ENCODE peak calls at places on chromosomes 7 and 10, in eight cellular contexts. C is PC-9, Z is bronchial epithelial cell, M is heart left ventricle, W is body of pancreas, U is K562, B is HepG2, H is pancreas. R is an unnamed sample.

GRCh38 chr7:134514663-134515062 is 12.7 kb upstream of the AKR1B10 start:
- DNase-seq in H (peak; percentile 33), C (peak; percentile 35), Z (peak; percentile 83), W (no peak), U (peak; percentile 82), B (peak; percentile 66), M (no peak), R (peak; percentile 34)

GRCh38 chr10:11447571-11447970 is 163.9 kb downstream of the USP6NL start:
- DNase-seq in C (no peak), U (no peak), W (no peak), H (no peak), B (no peak), M (no peak), Z (no peak), R (no peak)

GRCh38 chr10:24721254-24722106 is 2.2 kb downstream of the ARHGAP21 start:
- DNase-seq in H (peak; percentile 32), M (peak; percentile 49), U (peak; percentile 64), W (peak; percentile 25), Z (no peak), C (peak; percentile 34), B (no peak), R (no peak)

GRCh38 chr7:89133357-89133756 is 337.8 kb upstream of the TEX47 start:
- DNase-seq in B (no peak), Z (no peak), C (no peak), M (no peak), H (no peak), W (no peak), U (no peak), R (no peak)

GRCh38 chr7:24870766-24871165 is 109.2 kb downstream of the OSBPL3 start:
- DNase-seq in M (no peak), H (no peak), W (no peak), U (no peak), B (no peak), Z (peak; percentile 45), C (no peak), R (no peak)

GRCh38 chr7:151897201-151897711 is 20.3 kb upstream of the PRKAG2 start:
- DNase-seq in U (no peak), Z (peak; percentile 22), M (no peak), W (peak; percentile 47), B (no peak), C (peak; percentile 15), H (peak; percentile 26), R (no peak)

GRCh38 chr10:63603709-63604445 is 82.7 kb downstream of the REEP3 start:
- DNase-seq in U (no peak), C (no peak), M (no peak), Z (no peak), W (no peak), B (no peak), H (no peak), R (no peak)

GRCh38 chr10:101354584-101355070 is 662 bp downstream of the BTRC start:
- DNase-seq in W (no peak), B (no peak), H (no peak), C (no peak), U (peak; percentile 24), Z (peak; percentile 15), M (no peak), R (no peak)

GRCh38 chr7:505171-505570 is 14.5 kb downstream of the PDGFA start:
- DNase-seq in W (no peak), Z (no peak), U (no peak), B (no peak), C (no peak), M (peak; percentile 11), H (no peak), R (no peak)

GRCh38 chr7:84331665-84332064 is 137.1 kb upstream of the SEMA3A start:
- DNase-seq in C (no peak), U (no peak), B (no peak), W (no peak), M (no peak), Z (no peak), H (no peak), R (no peak)

GRCh38 chr7:131325179-131325840 is 2.4 kb upstream of the MKLN1 start:
- DNase-seq in C (no peak), B (peak; percentile 61), W (no peak), M (no peak), U (peak; percentile 76), Z (no peak), H (no peak), R (no peak)

GRCh38 chr10:21525367-21526183 is at the start of gene SKIDA1:
- DNase-seq in C (peak; percentile 85), H (peak; percentile 88), B (peak; percentile 92), W (peak; percentile 88), U (peak; percentile 94), Z (peak; percentile 84), M (peak; percentile 92), R (no peak)

GRCh38 chr7:46385662-46386309 is 464.7 kb upstream of the IGFBP3 start:
- DNase-seq in M (no peak), B (no peak), Z (peak; percentile 80), C (no peak), W (no peak), H (no peak), U (no peak), R (no peak)

GRCh38 chr10:48605786-48606529 is 1.1 kb upstream of the ARHGAP22 start:
- DNase-seq in C (no peak), W (no peak), Z (peak; percentile 39), B (no peak), M (no peak), H (no peak), U (no peak), R (no peak)

GRCh38 chr10:87664276-87664687 is 4.6 kb downstream of the PAPSS2 start:
- DNase-seq in B (no peak), H (no peak), C (no peak), Z (no peak), U (no peak), W (no peak), M (no peak), R (no peak)

GRCh38 chr7:51472017-51472296 is 155.3 kb upstream of the COBL start:
- DNase-seq in M (no peak), H (no peak), W (no peak), U (no peak), B (no peak), Z (no peak), C (no peak), R (no peak)
- H3K4me3 ChIP-seq in M (no peak overlapping the region), H (no peak overlapping the region), W (no peak overlapping the region), U (no peak overlapping the region), B (no peak overlapping the region), Z (no peak overlapping the region), C (no peak overlapping the region), R (no peak overlapping the region)

GRCh38 chr7:74625446-74625845 is 32.1 kb upstream of the GTF2I start:
- DNase-seq in U (peak; percentile 43), W (no peak), H (no peak), C (no peak), M (no peak), Z (peak; percentile 38), B (peak; percentile 46), R (no peak)
- TF ChIP-seq CTCF in U (peak; percentile 20), W (peak; percentile 24), H (no peak), C (peak; percentile 22), M (no peak), Z (no peak), B (peak; percentile 18), R (no peak)

GRCh38 chr10:104308439-104308903 is 29.8 kb downstream of the ITPRIP start:
- DNase-seq in U (no peak), W (no peak), Z (no peak), B (no peak), C (no peak), M (no peak), H (no peak), R (no peak)

GRCh38 chr10:104307576-104308438 is 30.5 kb downstream of the ITPRIP start:
- DNase-seq in M (no peak), Z (no peak), H (no peak), W (no peak), B (no peak), U (no peak), C (no peak), R (no peak)

GRCh38 chr10:104306897-104307296 is 31.4 kb downstream of the ITPRIP start:
- DNase-seq in W (no peak), B (no peak), U (no peak), M (no peak), H (no peak), C (no peak), Z (no peak), R (no peak)

GRCh38 chr10:104311184-104311720 is 27.0 kb downstream of the ITPRIP start:
- DNase-seq in Z (no peak), B (no peak), H (no peak), U (no peak), C (no peak), M (no peak), W (no peak), R (no peak)

DNA sequence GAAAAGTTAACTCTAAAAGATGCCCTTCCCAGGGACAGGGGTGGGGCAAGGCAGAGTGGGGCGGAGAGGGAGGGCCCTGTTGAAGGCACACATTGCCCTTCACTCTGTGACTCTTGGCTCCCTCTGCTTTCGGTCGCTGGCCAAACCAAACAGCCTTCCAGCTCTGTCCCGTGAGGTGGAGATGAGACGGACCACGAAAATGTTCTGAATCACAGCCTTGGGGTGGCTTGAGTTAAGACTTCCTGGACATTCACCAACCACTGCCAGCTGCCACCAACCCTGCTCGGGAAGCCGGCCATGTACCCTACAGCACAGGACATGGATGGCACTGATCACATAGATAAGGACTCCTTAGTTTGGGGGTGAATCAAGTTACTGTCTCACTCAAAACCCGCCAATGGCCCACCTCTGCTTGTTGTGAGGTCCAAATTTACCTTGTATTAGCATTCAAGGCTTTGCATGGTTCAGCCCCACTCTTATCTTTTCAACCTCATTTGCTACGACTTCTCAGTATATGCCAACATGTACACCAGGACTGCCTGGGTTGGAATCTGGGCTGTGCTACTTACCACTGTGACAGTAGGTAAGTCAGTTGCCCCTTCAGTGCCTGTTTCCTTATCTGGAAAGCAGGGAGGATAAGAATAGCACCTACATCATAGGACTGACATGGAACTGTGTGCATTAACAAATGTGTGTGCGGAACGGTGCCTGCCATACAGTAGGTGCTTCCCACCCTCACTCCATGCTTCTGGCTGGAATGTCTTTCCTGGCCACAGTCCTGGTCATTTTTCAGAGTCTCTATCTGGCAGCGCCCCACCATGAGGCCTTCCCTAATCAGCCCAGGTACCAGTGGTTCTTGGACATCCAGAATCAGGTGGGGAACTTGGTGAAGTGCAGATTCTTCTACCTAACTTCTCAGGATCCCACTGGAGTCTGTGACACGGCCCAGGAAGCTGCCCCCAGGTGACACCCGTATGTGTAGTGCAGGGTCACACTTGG is 28.0 kb downstream of the ITPRIP start:
- DNase-seq in B (no peak), C (no peak), Z (no peak), U (no peak), H (peak; percentile 44), M (peak; percentile 90), W (no peak), R (peak; percentile 73)
- H3K4me3 ChIP-seq in B (no peak overlapping the region), C (no peak overlapping the region), Z (no peak overlapping the region), U (no peak overlapping the region), H (no peak overlapping the region), M (no peak overlapping the region), W (no peak overlapping the region), R (no peak overlapping the region)

DNA sequence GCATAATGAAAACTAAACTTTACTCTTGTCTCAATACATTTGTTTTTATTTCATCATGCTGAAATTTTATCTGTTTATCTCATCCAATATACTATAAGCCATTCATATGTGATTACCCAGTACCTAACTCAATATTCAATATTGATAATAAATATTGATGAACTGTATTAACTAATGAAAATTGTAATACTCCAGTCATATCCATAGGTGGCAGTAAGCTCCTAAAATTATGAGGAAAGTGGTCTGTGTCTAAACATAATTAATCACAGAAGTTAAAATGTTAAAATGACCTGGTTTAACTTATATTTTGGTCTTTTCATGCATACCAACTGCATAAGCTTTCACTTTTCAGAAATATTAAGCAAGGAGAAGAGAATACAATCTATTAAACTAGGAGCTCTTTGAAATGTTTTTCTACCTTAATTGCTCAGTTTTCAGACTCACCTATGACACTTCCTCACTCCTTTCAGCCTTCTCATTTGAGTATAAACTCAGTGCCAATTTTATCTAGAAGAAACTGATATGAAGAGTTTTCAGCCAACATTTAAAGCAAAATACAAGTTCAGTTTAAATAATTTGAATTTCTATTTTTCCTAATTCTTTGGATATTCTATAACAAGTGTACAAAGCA is 30.5 kb upstream of the VWDE start:
- DNase-seq in M (no peak), W (no peak), B (no peak), U (no peak), C (no peak), H (no peak), Z (no peak), R (no peak)
- TF ChIP-seq CTCF in M (peak; percentile 10), W (peak; percentile 26), B (peak; percentile 10), U (no peak), C (peak; percentile 84), H (no peak), Z (peak; percentile 4), R (peak; percentile 47)

R was measured in LNCaP clone FGC.